ENCODE peak calls at places on chromosomes 1 and 21, in four cellular contexts. One of them, this sample, is unnamed.

GRCh38 chr1:53075206-53075605 is 13.2 kb downstream of the PODN start:
- DNase-seq in HCT116: no peak
- DNase-seq in astrocyte of the spinal cord: no peak
- DNase-seq in tibial artery: no peak
- DNase-seq in this sample: no peak

GRCh38 chr1:47881505-47882442 is 115.4 kb downstream of the TRABD2B start:
- DNase-seq in tibial artery: no peak
- DNase-seq in HCT116: no peak
- DNase-seq in astrocyte of the spinal cord: peak
- DNase-seq in this sample: no peak

GRCh38 chr1:248748211-248748610 is 7.3 kb downstream of the LYPD8 start:
- DNase-seq in HCT116: no peak
- DNase-seq in tibial artery: no peak
- DNase-seq in astrocyte of the spinal cord: no peak
- DNase-seq in this sample: no peak

GRCh38 chr1:179921981-179922380 is 32.6 kb upstream of the CEP350 start:
- DNase-seq in astrocyte of the spinal cord: no peak
- DNase-seq in tibial artery: no peak
- DNase-seq in HCT116: no peak
- DNase-seq in this sample: no peak

GRCh38 chr1:89607888-89608626 is 24.9 kb upstream of the LRRC8C start:
- DNase-seq in HCT116: no peak
- DNase-seq in astrocyte of the spinal cord: no peak
- DNase-seq in tibial artery: no peak
- DNase-seq in this sample: no peak

GRCh38 chr1:224736619-224737352 is 120.7 kb downstream of the CNIH3 start:
- DNase-seq in HCT116: no peak
- DNase-seq in astrocyte of the spinal cord: peak
- DNase-seq in tibial artery: peak
- DNase-seq in this sample: no peak

GRCh38 chr1:67679691-67680090 is 5.3 kb upstream of the GADD45A start:
- DNase-seq in tibial artery: no peak
- DNase-seq in astrocyte of the spinal cord: no peak
- DNase-seq in HCT116: no peak
- DNase-seq in this sample: no peak

GRCh38 chr21:14874379-14874778 is 190.4 kb downstream of the NRIP1 start:
- DNase-seq in HCT116: no peak
- DNase-seq in astrocyte of the spinal cord: no peak
- DNase-seq in tibial artery: no peak
- DNase-seq in this sample: no peak

GRCh38 chr1:93447481-93448291 is at the start of gene FNBP1L:
- DNase-seq in HCT116: no peak
- DNase-seq in tibial artery: peak
- DNase-seq in astrocyte of the spinal cord: peak
- DNase-seq in this sample: no peak

GRCh38 chr1:181779343-181779742 is 282.2 kb downstream of the ZNF648 start:
- DNase-seq in HCT116: no peak
- DNase-seq in astrocyte of the spinal cord: no peak
- DNase-seq in tibial artery: no peak
- DNase-seq in this sample: no peak

GRCh38 chr1:80666073-80666472 is 1134.7 kb upstream of the ADGRL2 start:
- DNase-seq in astrocyte of the spinal cord: no peak
- DNase-seq in HCT116: no peak
- DNase-seq in tibial artery: no peak
- DNase-seq in this sample: no peak

GRCh38 chr1:150764617-150765090 is 924 bp downstream of the CTSS start:
- DNase-seq in HCT116: no peak
- DNase-seq in astrocyte of the spinal cord: peak
- DNase-seq in tibial artery: no peak
- DNase-seq in this sample: no peak

GRCh38 chr1:150765229-150765976 is at the start of gene CTSS:
- DNase-seq in astrocyte of the spinal cord: peak
- DNase-seq in tibial artery: no peak
- DNase-seq in HCT116: no peak
- DNase-seq in this sample: no peak

GRCh38 chr1:150763631-150764223 is 1.9 kb downstream of the CTSS start:
- DNase-seq in tibial artery: no peak
- DNase-seq in HCT116: no peak
- DNase-seq in astrocyte of the spinal cord: no peak
- DNase-seq in this sample: no peak

GRCh38 chr1:150762559-150762958 is 3.0 kb downstream of the CTSS start:
- DNase-seq in tibial artery: no peak
- DNase-seq in HCT116: no peak
- DNase-seq in astrocyte of the spinal cord: no peak
- DNase-seq in this sample: no peak

DNA sequence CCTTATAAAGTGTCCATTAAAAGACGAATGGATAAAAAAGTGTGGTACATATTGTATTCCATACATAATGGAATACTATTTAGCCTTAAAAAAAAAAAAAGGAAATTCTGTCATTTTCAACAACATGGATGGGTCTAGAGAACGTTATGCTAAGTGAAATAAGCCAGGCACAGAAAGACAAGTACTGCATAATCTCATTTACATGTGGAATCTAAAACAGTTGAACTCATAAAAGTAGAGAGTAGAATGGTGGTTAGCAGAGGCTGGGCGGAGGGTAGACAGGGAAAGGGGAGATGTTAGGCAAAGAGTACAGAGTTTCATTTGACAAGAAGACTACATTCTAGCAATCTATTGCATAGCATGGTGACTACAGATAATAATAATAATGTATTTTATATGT is 2.6 kb downstream of the CTSS start:
- DNase-seq in HCT116: no peak
- DNase-seq in astrocyte of the spinal cord: no peak
- DNase-seq in tibial artery: no peak
- DNase-seq in this sample: no peak
- H3K4me3 ChIP-seq in HCT116: no peak
- H3K4me3 ChIP-seq in astrocyte of the spinal cord: no peak
- H3K4me3 ChIP-seq in tibial artery: no peak
- H3K4me3 ChIP-seq in this sample: no peak

GRCh38 chr1:152398812-152399698 is 15.0 kb downstream of the CRNN start:
- DNase-seq in astrocyte of the spinal cord: no peak
- DNase-seq in tibial artery: no peak
- DNase-seq in HCT116: peak
- DNase-seq in this sample: no peak
- TF ChIP-seq CTCF in astrocyte of the spinal cord: peak
- TF ChIP-seq CTCF in tibial artery: no peak
- TF ChIP-seq CTCF in HCT116: peak
- TF ChIP-seq CTCF in this sample: no peak

DNA sequence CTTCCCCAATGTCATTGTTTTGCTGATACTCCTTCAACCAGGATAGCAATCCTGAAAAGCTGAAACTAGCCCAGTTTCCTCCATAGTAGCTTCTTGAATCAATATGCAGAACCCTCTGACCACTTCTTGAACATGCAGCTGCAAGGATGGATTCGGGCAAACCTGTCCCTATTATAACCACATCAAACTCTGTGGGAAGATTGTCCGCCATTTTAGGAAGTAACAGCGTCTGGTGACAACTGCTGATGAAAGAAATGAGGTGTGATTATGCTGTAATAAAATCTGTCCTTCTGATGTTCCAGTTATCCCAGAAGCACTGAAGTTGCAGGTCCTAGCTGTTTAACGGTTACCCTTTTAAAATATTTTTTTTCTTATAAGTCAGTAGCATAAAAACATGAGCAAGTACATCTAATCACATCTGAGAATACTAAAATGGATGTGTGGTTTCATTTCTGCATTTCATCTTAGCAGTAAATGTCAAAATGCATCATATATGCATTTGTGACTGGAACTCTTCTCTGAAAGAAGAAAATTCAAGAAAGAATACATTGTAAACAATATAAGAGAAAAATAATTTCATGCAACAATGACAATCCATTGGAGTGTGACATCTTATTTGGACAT is 4.5 kb downstream of the CHML start:
- DNase-seq in HCT116: no peak
- DNase-seq in tibial artery: no peak
- DNase-seq in astrocyte of the spinal cord: no peak
- DNase-seq in this sample: no peak
- H3K4me3 ChIP-seq in HCT116: no peak
- H3K4me3 ChIP-seq in tibial artery: no peak
- H3K4me3 ChIP-seq in astrocyte of the spinal cord: no peak
- H3K4me3 ChIP-seq in this sample: no peak

GRCh38 chr1:111959436-111959835 is 30.0 kb downstream of the KCND3 start:
- DNase-seq in tibial artery: no peak
- DNase-seq in HCT116: no peak
- DNase-seq in astrocyte of the spinal cord: no peak
- DNase-seq in this sample: no peak
- TF ChIP-seq CTCF in tibial artery: no peak
- TF ChIP-seq CTCF in HCT116: no peak
- TF ChIP-seq CTCF in astrocyte of the spinal cord: no peak
- TF ChIP-seq CTCF in this sample: no peak

GRCh38 chr1:112454316-112454715 is 54.4 kb upstream of the WNT2B start:
- DNase-seq in tibial artery: no peak
- DNase-seq in astrocyte of the spinal cord: no peak
- DNase-seq in HCT116: no peak
- DNase-seq in this sample: no peak
- H3K4me3 ChIP-seq in tibial artery: no peak
- H3K4me3 ChIP-seq in astrocyte of the spinal cord: no peak
- H3K4me3 ChIP-seq in HCT116: no peak
- H3K4me3 ChIP-seq in this sample: no peak